ENCODE peak calls at places on chromosomes 7 and 10, in five cellular contexts. Y is stomach; H is CD4-positive, alpha-beta memory T cell; T is right cardiac atrium; K is NT2/D1. P is an unnamed sample.

GRCh38 chr7:142450206-142450605 is 192.3 kb upstream of the PRSS58 start:
- DNase-seq in Y (no peak), T (no peak), K (no peak), H (no peak), P (no peak)

GRCh38 chr7:7911756-7912155 is 56.8 kb upstream of the GLCCI1 start:
- DNase-seq in Y (no peak), T (no peak), H (no peak), K (no peak), P (no peak)

GRCh38 chr7:142711196-142711595 is 38.1 kb upstream of the PRSS1 start:
- DNase-seq in H (no peak), Y (no peak), K (no peak), T (no peak), P (no peak)

GRCh38 chr7:139991267-139991666 is 71.5 kb downstream of the PARP12 start:
- DNase-seq in H (no peak), T (no peak), K (no peak), Y (no peak), P (no peak)

GRCh38 chr10:132452216-132452650 is 55.2 kb downstream of the PWWP2B start:
- DNase-seq in T (no peak), H (no peak), Y (no peak), K (no peak), P (no peak)

GRCh38 chr10:79488303-79488702 is 24.0 kb upstream of the EIF5AL1 start:
- DNase-seq in Y (peak), K (peak), T (peak), H (no peak), P (no peak)

GRCh38 chr10:73892314-73893080 is 18.1 kb upstream of the CAMK2G start:
- DNase-seq in K (no peak), H (no peak), T (no peak), Y (no peak), P (no peak)

GRCh38 chr10:84715911-84716310 is 387.5 kb downstream of the CCSER2 start:
- DNase-seq in K (peak), H (no peak), Y (no peak), T (no peak), P (no peak)

GRCh38 chr10:107280293-107280692 is 115.8 kb upstream of the SORCS1 start:
- DNase-seq in K (no peak), H (no peak), T (no peak), Y (no peak), P (no peak)

GRCh38 chr7:99293167-99293566 is 20.5 kb downstream of the MYH16 start:
- DNase-seq in T (no peak), H (no peak), K (no peak), Y (no peak), P (no peak)

GRCh38 chr10:35396560-35397434 is 60.5 kb downstream of the CCNY start:
- DNase-seq in K (no peak), T (no peak), Y (no peak), H (no peak), P (no peak)

GRCh38 chr10:118868618-118869017 is 113.8 kb upstream of the CACUL1 start:
- DNase-seq in Y (no peak), T (no peak), K (no peak), H (no peak), P (no peak)

GRCh38 chr7:104795086-104795485 is 218.9 kb upstream of the KMT2E start:
- DNase-seq in H (no peak), T (no peak), K (no peak), Y (no peak), P (no peak)

GRCh38 chr10:74255800-74256422 is 104.9 kb downstream of the ADK start:
- DNase-seq in K (no peak), Y (no peak), T (no peak), H (no peak), P (no peak)

GRCh38 chr10:1033601-1034000 is 7.9 kb upstream of the IDI2 start:
- DNase-seq in T (no peak), K (no peak), Y (no peak), H (no peak), P (no peak)

GRCh38 chr10:17512341-17513001 is 58.1 kb upstream of the ST8SIA6 start:
- DNase-seq in T (peak), Y (peak), H (no peak), K (no peak), P (peak)

GRCh38 chr10:10891437-10891836 is 126.2 kb upstream of the CELF2 start:
- DNase-seq in K (no peak), H (no peak), Y (no peak), T (no peak), P (no peak)

GRCh38 chr7:151444632-151445031 is 4.7 kb upstream of the CRYGN start:
- DNase-seq in Y (no peak), K (no peak), H (no peak), T (no peak), P (no peak)

GRCh38 chr7:51644216-51644615 is 327.6 kb upstream of the COBL start:
- DNase-seq in K (no peak), T (no peak), Y (no peak), H (no peak), P (no peak)

GRCh38 chr7:47571355-47572100 is 10.4 kb downstream of the TNS3 start:
- DNase-seq in K (no peak), H (no peak), Y (peak), T (peak), P (no peak)
- H3K4me3 ChIP-seq in K (no peak), H (no peak), Y (peak), T (no peak), P (no peak)

GRCh38 chr10:12334186-12334530 is 15.2 kb upstream of the CAMK1D start:
- DNase-seq in T (no peak), H (no peak), Y (no peak), K (no peak), P (no peak)

GRCh38 chr10:12337973-12338372 is 11.4 kb upstream of the CAMK1D start:
- DNase-seq in Y (no peak), K (no peak), T (no peak), H (no peak), P (no peak)

GRCh38 chr10:12337407-12337806 is 11.9 kb upstream of the CAMK1D start:
- DNase-seq in T (no peak), K (no peak), Y (no peak), H (no peak), P (no peak)

GRCh38 chr10:12333382-12334185 is 15.8 kb upstream of the CAMK1D start:
- DNase-seq in T (peak), H (peak), K (no peak), Y (peak), P (peak)

GRCh38 chr10:12332572-12333381 is 16.6 kb upstream of the CAMK1D start:
- DNase-seq in K (no peak), T (peak), Y (no peak), H (no peak), P (no peak)
- H3K4me3 ChIP-seq in K (no peak), T (no peak), Y (no peak), H (no peak), P (no peak)

GRCh38 chr10:70223728-70224127 is 9.5 kb downstream of the PPA1 start:
- DNase-seq in K (no peak), Y (no peak), T (no peak), H (no peak), P (no peak)

GRCh38 chr10:70222340-70222794 is 10.9 kb downstream of the PPA1 start:
- DNase-seq in H (no peak), T (no peak), K (no peak), Y (no peak), P (peak)

DNA sequence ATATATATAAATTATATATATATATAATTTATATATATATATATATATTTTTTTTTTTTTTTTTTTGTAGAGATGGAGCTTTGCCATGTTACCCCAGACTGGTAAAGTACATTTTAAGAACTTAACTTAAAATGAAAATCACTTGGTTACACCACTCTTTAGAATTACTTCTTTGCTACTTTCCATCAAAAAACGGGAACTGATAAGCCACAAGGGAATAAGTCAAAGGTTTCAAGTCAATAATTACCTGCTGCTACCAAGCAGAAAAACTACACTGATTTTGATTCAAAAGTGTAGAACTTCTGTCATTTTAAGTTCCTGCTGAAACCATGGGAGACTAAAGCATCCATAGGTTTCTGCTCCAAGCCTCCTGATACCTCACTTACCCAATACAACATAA is 12.2 kb downstream of the PPA1 start:
- DNase-seq in T (no peak), H (no peak), Y (no peak), K (no peak), P (no peak)
- H3K4me3 ChIP-seq in T (no peak), H (no peak), Y (no peak), K (no peak), P (no peak)

DNA sequence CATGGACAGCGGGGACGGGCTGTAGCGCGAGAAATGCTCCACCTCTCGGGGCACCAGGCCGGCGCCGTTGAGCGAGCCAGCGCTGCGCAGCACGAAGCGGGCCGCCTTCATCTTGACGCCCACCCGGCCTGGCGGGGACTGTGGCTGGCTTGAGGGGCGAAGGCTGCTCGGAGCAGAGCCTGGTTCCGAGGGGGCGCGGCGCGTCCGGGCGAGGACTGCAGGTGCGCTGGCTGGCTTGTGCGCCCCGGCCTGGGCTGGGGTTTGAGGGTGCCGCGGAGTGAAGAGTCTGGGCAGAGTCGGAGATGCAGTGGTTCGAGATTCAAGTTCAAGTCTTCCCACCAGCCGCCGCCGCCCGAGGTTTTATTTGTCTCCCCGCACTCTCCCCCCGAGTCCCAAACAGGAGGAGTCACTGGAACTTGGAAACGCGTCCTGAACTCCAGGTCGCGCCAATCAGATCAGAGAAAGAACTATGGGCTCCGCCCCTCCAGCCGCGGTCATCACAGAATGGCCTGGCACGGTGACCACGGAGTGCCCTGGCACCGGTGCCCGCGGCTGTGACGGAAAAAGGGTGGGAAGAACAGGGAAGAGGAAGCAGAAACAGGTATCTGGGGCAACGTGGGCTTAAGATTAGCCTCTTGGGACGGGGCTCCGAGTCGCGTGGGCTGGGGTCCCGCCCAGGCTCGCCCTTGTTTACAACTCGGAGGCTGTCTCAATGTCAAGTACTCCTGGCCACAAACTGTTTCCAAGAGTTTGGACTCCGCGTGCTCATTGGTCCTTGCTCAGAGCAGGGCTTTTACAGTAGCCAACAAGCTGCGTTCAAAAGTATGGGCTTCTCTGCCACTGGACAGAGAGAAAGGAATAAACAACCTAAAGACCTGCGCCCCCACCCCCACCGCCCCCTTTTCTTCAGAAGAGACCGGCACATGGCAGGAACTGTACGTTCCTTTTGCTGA is at the start of gene PDK4:
- DNase-seq in K (peak), T (peak), Y (peak), H (no peak), P (peak)
- H3K4me3 ChIP-seq in K (peak), T (peak), Y (peak), H (no peak), P (peak)

DNA sequence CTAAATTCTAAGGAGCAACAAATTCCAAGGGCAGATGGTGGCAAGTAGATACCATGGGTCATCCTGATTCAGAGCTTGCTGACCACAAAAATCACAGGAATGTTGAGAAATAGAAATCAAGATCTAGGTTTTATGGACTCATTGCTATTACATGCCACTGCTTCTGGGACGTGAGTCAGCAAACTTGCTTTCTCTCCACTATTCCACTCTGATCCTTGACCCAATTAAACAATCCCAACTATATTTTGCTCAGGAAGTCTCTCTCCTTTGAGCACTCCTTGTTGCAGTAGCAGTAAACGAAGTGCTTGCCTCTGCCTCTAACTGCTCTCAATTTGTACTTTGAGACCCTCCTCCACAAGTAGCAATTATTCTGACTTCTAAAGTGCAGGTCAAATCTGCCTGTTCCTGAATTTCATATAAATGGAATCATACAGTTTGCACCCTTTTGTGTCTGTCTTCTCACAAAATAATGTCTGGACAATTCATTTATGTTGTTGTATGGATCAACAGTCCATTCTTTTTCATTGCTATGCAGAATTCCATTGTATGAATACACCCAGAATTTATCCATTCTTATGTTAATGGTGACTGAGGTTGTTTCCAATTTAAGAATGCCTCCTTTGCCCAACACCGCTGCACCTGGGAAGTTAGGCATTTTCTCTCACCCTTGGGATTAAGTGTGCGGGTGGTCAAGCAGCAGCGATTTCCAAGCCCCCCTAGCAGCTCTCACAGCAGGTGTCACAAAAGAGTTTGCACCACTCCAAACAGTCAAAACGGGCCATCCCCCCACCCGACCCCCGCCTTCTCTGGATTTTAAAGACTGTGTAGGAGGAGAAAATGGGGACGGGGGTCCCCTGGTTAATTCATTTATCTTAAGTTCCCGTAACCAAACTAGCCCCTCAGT is 35.9 kb downstream of the ACSM6 start:
- DNase-seq in Y (no peak), K (no peak), T (no peak), H (no peak), P (no peak)
- H3K4me3 ChIP-seq in Y (peak), K (peak), T (peak), H (no peak), P (peak)

GRCh38 chr10:56633876-56634452 is 272.9 kb upstream of the ZWINT start:
- DNase-seq in Y (no peak), T (no peak), K (no peak), H (no peak), P (no peak)

GRCh38 chr10:56632537-56632936 is 271.5 kb upstream of the ZWINT start:
- DNase-seq in H (no peak), T (no peak), K (no peak), Y (no peak), P (no peak)
- H3K4me3 ChIP-seq in H (no peak), T (no peak), K (no peak), Y (no peak), P (no peak)